ENCODE peak calls at places on chromosomes 2 and 18, in seven cellular contexts. One of them, this sample, is unnamed.

GRCh38 chr18:48927286-48928080 is 23.3 kb downstream of the SMAD7 start:
- DNase-seq in astrocyte of the spinal cord: no peak
- DNase-seq in hepatocyte: no peak
- DNase-seq in lower leg skin: no peak
- DNase-seq in WTC11: no peak
- DNase-seq in anterior cingulate cortex: no peak
- DNase-seq in stimulated activated CD4-positive, alpha-beta T cell treated with anti-CD3 and anti-CD28 coated beads, Interleukin-2, amount 100 ng/mL, for 48 hours: no peak
- DNase-seq in this sample: no peak

GRCh38 chr2:32402087-32402486 is 45.3 kb downstream of the BIRC6 start:
- DNase-seq in astrocyte of the spinal cord: no peak
- DNase-seq in hepatocyte: no peak
- DNase-seq in lower leg skin: no peak
- DNase-seq in WTC11: no peak
- DNase-seq in anterior cingulate cortex: no peak
- DNase-seq in stimulated activated CD4-positive, alpha-beta T cell treated with anti-CD3 and anti-CD28 coated beads, Interleukin-2, amount 100 ng/mL, for 48 hours: no peak
- DNase-seq in this sample: no peak

GRCh38 chr2:159921752-159922404 is 123.9 kb upstream of the CD302 start:
- DNase-seq in astrocyte of the spinal cord: peak; percentile 52
- DNase-seq in hepatocyte: peak; percentile 86
- DNase-seq in lower leg skin: peak; percentile 92
- DNase-seq in WTC11: peak; percentile 94
- DNase-seq in anterior cingulate cortex: peak; percentile 54
- DNase-seq in stimulated activated CD4-positive, alpha-beta T cell treated with anti-CD3 and anti-CD28 coated beads, Interleukin-2, amount 100 ng/mL, for 48 hours: peak; percentile 84
- DNase-seq in this sample: peak; percentile 72

GRCh38 chr2:55771612-55772011 is 78.0 kb upstream of the PNPT1 start:
- DNase-seq in astrocyte of the spinal cord: peak; percentile 67
- DNase-seq in hepatocyte: peak; percentile 53
- DNase-seq in lower leg skin: no peak
- DNase-seq in WTC11: no peak
- DNase-seq in anterior cingulate cortex: no peak
- DNase-seq in stimulated activated CD4-positive, alpha-beta T cell treated with anti-CD3 and anti-CD28 coated beads, Interleukin-2, amount 100 ng/mL, for 48 hours: no peak
- DNase-seq in this sample: no peak

GRCh38 chr2:182521453-182522427 is 94.9 kb upstream of the PDE1A start:
- DNase-seq in astrocyte of the spinal cord: no peak
- DNase-seq in hepatocyte: no peak
- DNase-seq in lower leg skin: no peak
- DNase-seq in WTC11: no peak
- DNase-seq in anterior cingulate cortex: no peak
- DNase-seq in stimulated activated CD4-positive, alpha-beta T cell treated with anti-CD3 and anti-CD28 coated beads, Interleukin-2, amount 100 ng/mL, for 48 hours: no peak
- DNase-seq in this sample: no peak

GRCh38 chr2:6994569-6994968 is 77.4 kb downstream of the RNF144A start:
- DNase-seq in astrocyte of the spinal cord: no peak
- DNase-seq in hepatocyte: no peak
- DNase-seq in lower leg skin: no peak
- DNase-seq in WTC11: no peak
- DNase-seq in anterior cingulate cortex: no peak
- DNase-seq in stimulated activated CD4-positive, alpha-beta T cell treated with anti-CD3 and anti-CD28 coated beads, Interleukin-2, amount 100 ng/mL, for 48 hours: no peak
- DNase-seq in this sample: no peak

GRCh38 chr2:231395188-231396057 is at the start of gene B3GNT7:
- DNase-seq in astrocyte of the spinal cord: no peak
- DNase-seq in hepatocyte: peak; percentile 55
- DNase-seq in lower leg skin: no peak
- DNase-seq in WTC11: peak; percentile 63
- DNase-seq in anterior cingulate cortex: no peak
- DNase-seq in stimulated activated CD4-positive, alpha-beta T cell treated with anti-CD3 and anti-CD28 coated beads, Interleukin-2, amount 100 ng/mL, for 48 hours: no peak
- DNase-seq in this sample: no peak

GRCh38 chr2:174878537-174879147 is 114.4 kb upstream of the CHRNA1 start:
- DNase-seq in astrocyte of the spinal cord: peak; percentile 62
- DNase-seq in hepatocyte: peak; percentile 30
- DNase-seq in lower leg skin: no peak
- DNase-seq in WTC11: no peak
- DNase-seq in anterior cingulate cortex: no peak
- DNase-seq in stimulated activated CD4-positive, alpha-beta T cell treated with anti-CD3 and anti-CD28 coated beads, Interleukin-2, amount 100 ng/mL, for 48 hours: no peak
- DNase-seq in this sample: no peak

GRCh38 chr2:188607501-188607900 is 315.8 kb downstream of the GULP1 start:
- DNase-seq in astrocyte of the spinal cord: peak; percentile 61
- DNase-seq in hepatocyte: peak; percentile 9
- DNase-seq in lower leg skin: no peak
- DNase-seq in WTC11: no peak
- DNase-seq in anterior cingulate cortex: no peak
- DNase-seq in stimulated activated CD4-positive, alpha-beta T cell treated with anti-CD3 and anti-CD28 coated beads, Interleukin-2, amount 100 ng/mL, for 48 hours: no peak
- DNase-seq in this sample: no peak

GRCh38 chr2:197140045-197140444 is 170.5 kb downstream of the ANKRD44 start:
- DNase-seq in astrocyte of the spinal cord: no peak
- DNase-seq in hepatocyte: no peak
- DNase-seq in lower leg skin: no peak
- DNase-seq in WTC11: no peak
- DNase-seq in anterior cingulate cortex: no peak
- DNase-seq in stimulated activated CD4-positive, alpha-beta T cell treated with anti-CD3 and anti-CD28 coated beads, Interleukin-2, amount 100 ng/mL, for 48 hours: no peak
- DNase-seq in this sample: no peak

GRCh38 chr2:139296672-139297209 is 516.6 kb upstream of the NXPH2 start:
- DNase-seq in astrocyte of the spinal cord: no peak
- DNase-seq in hepatocyte: no peak
- DNase-seq in lower leg skin: no peak
- DNase-seq in WTC11: no peak
- DNase-seq in anterior cingulate cortex: no peak
- DNase-seq in stimulated activated CD4-positive, alpha-beta T cell treated with anti-CD3 and anti-CD28 coated beads, Interleukin-2, amount 100 ng/mL, for 48 hours: no peak
- DNase-seq in this sample: no peak

GRCh38 chr2:181354626-181355025 is 102.6 kb upstream of the ITGA4 start:
- DNase-seq in astrocyte of the spinal cord: peak; percentile 76
- DNase-seq in hepatocyte: no peak
- DNase-seq in lower leg skin: no peak
- DNase-seq in WTC11: no peak
- DNase-seq in anterior cingulate cortex: no peak
- DNase-seq in stimulated activated CD4-positive, alpha-beta T cell treated with anti-CD3 and anti-CD28 coated beads, Interleukin-2, amount 100 ng/mL, for 48 hours: no peak
- DNase-seq in this sample: no peak

GRCh38 chr2:71101656-71102055 is 28.4 kb downstream of the MCEE start:
- DNase-seq in astrocyte of the spinal cord: peak; percentile 96
- DNase-seq in hepatocyte: no peak
- DNase-seq in lower leg skin: no peak
- DNase-seq in WTC11: no peak
- DNase-seq in anterior cingulate cortex: no peak
- DNase-seq in stimulated activated CD4-positive, alpha-beta T cell treated with anti-CD3 and anti-CD28 coated beads, Interleukin-2, amount 100 ng/mL, for 48 hours: no peak
- DNase-seq in this sample: no peak

GRCh38 chr18:44149706-44150105 is 531.0 kb upstream of the SETBP1 start:
- DNase-seq in astrocyte of the spinal cord: peak; percentile 89
- DNase-seq in hepatocyte: peak; percentile 24
- DNase-seq in lower leg skin: no peak
- DNase-seq in WTC11: no peak
- DNase-seq in anterior cingulate cortex: no peak
- DNase-seq in stimulated activated CD4-positive, alpha-beta T cell treated with anti-CD3 and anti-CD28 coated beads, Interleukin-2, amount 100 ng/mL, for 48 hours: no peak
- DNase-seq in this sample: no peak

GRCh38 chr2:23273786-23274185 is 111.2 kb upstream of the KLHL29 start:
- DNase-seq in astrocyte of the spinal cord: no peak
- DNase-seq in hepatocyte: no peak
- DNase-seq in lower leg skin: no peak
- DNase-seq in WTC11: no peak
- DNase-seq in anterior cingulate cortex: no peak
- DNase-seq in stimulated activated CD4-positive, alpha-beta T cell treated with anti-CD3 and anti-CD28 coated beads, Interleukin-2, amount 100 ng/mL, for 48 hours: no peak
- DNase-seq in this sample: no peak

GRCh38 chr18:48790226-48790863 is 160.4 kb downstream of the SMAD7 start:
- DNase-seq in astrocyte of the spinal cord: peak; percentile 79
- DNase-seq in hepatocyte: no peak
- DNase-seq in lower leg skin: peak; percentile 91
- DNase-seq in WTC11: peak; percentile 8
- DNase-seq in anterior cingulate cortex: peak; percentile 52
- DNase-seq in stimulated activated CD4-positive, alpha-beta T cell treated with anti-CD3 and anti-CD28 coated beads, Interleukin-2, amount 100 ng/mL, for 48 hours: no peak
- DNase-seq in this sample: no peak

GRCh38 chr18:79121746-79122474 is 52.7 kb downstream of the ATP9B start:
- DNase-seq in astrocyte of the spinal cord: peak; percentile 24
- DNase-seq in hepatocyte: no peak
- DNase-seq in lower leg skin: no peak
- DNase-seq in WTC11: no peak
- DNase-seq in anterior cingulate cortex: no peak
- DNase-seq in stimulated activated CD4-positive, alpha-beta T cell treated with anti-CD3 and anti-CD28 coated beads, Interleukin-2, amount 100 ng/mL, for 48 hours: no peak
- DNase-seq in this sample: no peak

GRCh38 chr2:236634203-236634602 is 64.6 kb downstream of the ACKR3 start:
- DNase-seq in astrocyte of the spinal cord: no peak
- DNase-seq in hepatocyte: no peak
- DNase-seq in lower leg skin: peak; percentile 70
- DNase-seq in WTC11: no peak
- DNase-seq in anterior cingulate cortex: no peak
- DNase-seq in stimulated activated CD4-positive, alpha-beta T cell treated with anti-CD3 and anti-CD28 coated beads, Interleukin-2, amount 100 ng/mL, for 48 hours: no peak
- DNase-seq in this sample: no peak

GRCh38 chr2:43609304-43609883 is 13.6 kb upstream of the THADA start:
- DNase-seq in astrocyte of the spinal cord: peak; percentile 41
- DNase-seq in hepatocyte: peak; percentile 77
- DNase-seq in lower leg skin: no peak
- DNase-seq in WTC11: peak; percentile 22
- DNase-seq in anterior cingulate cortex: peak; percentile 27
- DNase-seq in stimulated activated CD4-positive, alpha-beta T cell treated with anti-CD3 and anti-CD28 coated beads, Interleukin-2, amount 100 ng/mL, for 48 hours: peak; percentile 37
- DNase-seq in this sample: no peak

GRCh38 chr2:157497603-157498314 is 53.9 kb upstream of the CYTIP start:
- DNase-seq in astrocyte of the spinal cord: peak; percentile 48
- DNase-seq in hepatocyte: peak; percentile 65
- DNase-seq in lower leg skin: no peak
- DNase-seq in WTC11: no peak
- DNase-seq in anterior cingulate cortex: no peak
- DNase-seq in stimulated activated CD4-positive, alpha-beta T cell treated with anti-CD3 and anti-CD28 coated beads, Interleukin-2, amount 100 ng/mL, for 48 hours: no peak
- DNase-seq in this sample: no peak

GRCh38 chr2:233131991-233132390 is 71.8 kb downstream of the INPP5D start:
- DNase-seq in astrocyte of the spinal cord: no peak
- DNase-seq in hepatocyte: no peak
- DNase-seq in lower leg skin: no peak
- DNase-seq in WTC11: no peak
- DNase-seq in anterior cingulate cortex: no peak
- DNase-seq in stimulated activated CD4-positive, alpha-beta T cell treated with anti-CD3 and anti-CD28 coated beads, Interleukin-2, amount 100 ng/mL, for 48 hours: no peak
- DNase-seq in this sample: no peak

GRCh38 chr2:121220995-121221394 is 64.0 kb downstream of the TFCP2L1 start:
- DNase-seq in astrocyte of the spinal cord: peak; percentile 13
- DNase-seq in hepatocyte: no peak
- DNase-seq in lower leg skin: no peak
- DNase-seq in WTC11: no peak
- DNase-seq in anterior cingulate cortex: no peak
- DNase-seq in stimulated activated CD4-positive, alpha-beta T cell treated with anti-CD3 and anti-CD28 coated beads, Interleukin-2, amount 100 ng/mL, for 48 hours: no peak
- DNase-seq in this sample: no peak